ENCODE peak calls at places on chromosomes 2 and 18, in ten cellular contexts. R, Y, A, I, T, D, S, E, F and C are unnamed samples.

GRCh38 chr18:59437851-59438250 is 78.8 kb upstream of the LMAN1 start:
- DNase-seq in F (no peak), S (no peak), D (no peak), T (no peak), A (no peak), E (no peak), R (no peak), I (no peak), Y (no peak), C (no peak)

GRCh38 chr2:95265182-95265581 is 9.1 kb upstream of the PROM2 start:
- DNase-seq in Y (no peak), F (no peak), T (peak; percentile 42), I (no peak), D (no peak), A (no peak), S (no peak), R (peak; percentile 49), E (peak; percentile 23), C (no peak)

GRCh38 chr18:75211002-75211621 is 515 bp downstream of the TSHZ1 start:
- DNase-seq in E (peak; percentile 63), S (no peak), F (peak; percentile 64), A (peak; percentile 32), D (no peak), Y (no peak), T (no peak), R (peak; percentile 87), I (no peak), C (no peak)

GRCh38 chr2:142741764-142742269 is 135.6 kb upstream of the KYNU start:
- DNase-seq in Y (no peak), E (no peak), S (no peak), D (no peak), I (no peak), A (no peak), R (no peak), F (no peak), T (no peak), C (no peak)

GRCh38 chr2:171807831-171808393 is 86.1 kb downstream of the SLC25A12 start:
- DNase-seq in D (no peak), S (no peak), E (no peak), R (no peak), Y (no peak), T (no peak), A (no peak), I (no peak), F (no peak), C (no peak)

GRCh38 chr2:15991231-15991630 is 50.9 kb downstream of the MYCN start:
- DNase-seq in I (no peak), R (no peak), F (no peak), A (no peak), E (no peak), Y (no peak), D (no peak), S (no peak), T (no peak), C (no peak)

GRCh38 chr2:60318544-60318943 is 234.9 kb downstream of the BCL11A start:
- DNase-seq in E (no peak), I (no peak), S (no peak), T (no peak), Y (no peak), D (no peak), R (no peak), A (peak; percentile 25), F (no peak), C (no peak)

GRCh38 chr2:50901510-50901909 is 130.4 kb downstream of the NRXN1 start:
- DNase-seq in Y (no peak), D (no peak), E (no peak), R (no peak), I (no peak), A (no peak), F (no peak), S (no peak), T (no peak), C (no peak)

GRCh38 chr2:222303828-222304736 is 5.3 kb upstream of the PAX3 start:
- DNase-seq in R (peak; percentile 62), I (no peak), F (no peak), S (no peak), T (peak; percentile 61), Y (no peak), E (no peak), D (no peak), A (no peak), C (no peak)

GRCh38 chr2:164069542-164069941 is 333.7 kb upstream of the FIGN start:
- DNase-seq in I (no peak), S (no peak), E (no peak), T (no peak), Y (no peak), R (no peak), A (no peak), D (no peak), F (no peak), C (no peak)

GRCh38 chr2:117853873-117854272 is 39.4 kb downstream of the DDX18 start:
- DNase-seq in Y (no peak), D (peak; percentile 73), T (no peak), E (no peak), F (no peak), R (no peak), I (no peak), S (no peak), A (peak; percentile 75), C (no peak)

GRCh38 chr2:238094438-238095022 is 5.6 kb upstream of the ESPNL start:
- DNase-seq in Y (peak; percentile 10), R (no peak), D (no peak), A (no peak), S (no peak), T (peak; percentile 75), F (no peak), I (no peak), E (no peak), C (no peak)

GRCh38 chr18:79682896-79683625 is 3.5 kb downstream of the CTDP1 start:
- DNase-seq in F (no peak), E (no peak), R (no peak), I (no peak), Y (no peak), D (no peak), T (peak; percentile 68), A (no peak), S (no peak), C (no peak)

DNA sequence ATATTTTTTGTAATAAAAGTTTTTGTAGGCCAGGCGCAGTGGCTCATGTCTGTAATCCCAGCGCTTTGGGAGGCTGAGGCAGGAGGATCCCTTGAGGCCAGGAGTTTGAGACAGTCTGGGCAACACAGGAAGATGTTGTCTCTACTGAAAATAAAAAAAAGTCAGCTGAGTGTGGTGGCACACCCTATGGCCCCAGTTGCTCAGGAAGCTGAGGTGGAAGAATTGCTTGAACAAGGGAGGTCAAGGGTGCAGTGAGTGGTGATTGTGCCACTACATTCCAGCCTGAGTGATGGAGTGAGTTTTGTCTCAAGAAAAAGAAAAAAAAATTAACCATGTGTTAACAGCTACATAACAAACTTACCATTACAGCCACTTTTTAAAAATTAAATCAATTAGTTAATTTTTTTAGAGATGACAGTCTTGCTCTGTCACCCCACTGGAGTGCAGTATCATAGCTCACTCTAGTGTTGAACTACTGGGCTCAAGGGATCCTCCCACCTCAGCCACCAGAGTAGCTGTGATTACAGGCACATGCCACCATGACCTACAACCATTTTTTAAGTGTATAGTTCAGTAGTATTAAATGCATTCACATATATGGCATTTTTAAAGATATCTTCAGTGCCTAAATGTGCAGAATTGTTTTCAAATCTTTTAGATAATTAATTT is 67.2 kb upstream of the ACYP2 start:
- DNase-seq in I (no peak), E (no peak), T (no peak), A (no peak), Y (no peak), S (no peak), D (no peak), R (no peak), F (no peak), C (no peak)
- TF ChIP-seq CTCF in I (no peak), E (no peak), T (no peak), A (no peak), Y (no peak), S (no peak), D (peak; percentile 19), R (no peak), F (no peak), C (no peak)

GRCh38 chr18:50866765-50867164 is 12.2 kb upstream of the ME2 start:
- DNase-seq in Y (no peak), S (no peak), T (no peak), D (no peak), R (no peak), E (no peak), I (no peak), F (no peak), A (no peak), C (no peak)
- TF ChIP-seq CTCF in Y (no peak), S (no peak), T (no peak), D (peak; percentile 38), R (peak; percentile 36), E (no peak), I (peak; percentile 19), F (peak; percentile 23), A (no peak), C (no peak)

GRCh38 chr2:28589746-28590463 is 94.0 kb downstream of the PLB1 start:
- DNase-seq in F (no peak), T (peak; percentile 80), I (no peak), R (peak; percentile 55), Y (no peak), D (no peak), E (no peak), S (no peak), A (no peak), C (no peak)
- TF ChIP-seq CTCF in F (no peak), T (no peak), I (no peak), R (no peak), Y (no peak), D (no peak), E (no peak), S (no peak), A (no peak), C (no peak)

DNA sequence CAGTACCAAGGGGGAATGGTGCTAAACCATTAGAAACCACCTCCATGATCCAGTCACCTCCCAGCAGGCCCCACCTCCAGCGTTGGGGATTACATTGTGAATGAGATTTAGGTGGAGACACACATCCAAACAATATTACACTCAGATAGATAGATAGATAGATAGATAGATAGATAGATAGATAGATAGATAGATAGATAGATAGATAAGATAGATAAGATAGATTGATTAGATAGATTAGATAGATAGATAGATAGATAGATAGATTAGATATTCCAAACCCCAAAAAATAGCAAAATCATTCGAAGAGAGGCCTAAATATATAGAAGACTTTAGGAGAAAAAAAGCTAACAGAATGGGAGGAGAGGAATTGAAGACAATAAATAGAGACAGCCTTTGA is 42.8 kb upstream of the UBXN4 start:
- DNase-seq in T (no peak), D (no peak), R (no peak), E (no peak), A (no peak), S (no peak), Y (no peak), I (no peak), F (no peak), C (no peak)
- TF ChIP-seq CTCF in T (no peak), D (no peak), R (no peak), E (no peak), A (no peak), S (no peak), Y (no peak), I (no peak), F (no peak), C (no peak)

GRCh38 chr2:8000861-8001260 is 681.0 kb upstream of the ID2 start:
- DNase-seq in I (no peak), T (no peak), E (no peak), F (no peak), D (no peak), R (no peak), Y (no peak), S (no peak), A (no peak), C (no peak)
- TF ChIP-seq CTCF in I (peak; percentile 19), T (no peak), E (no peak), F (peak; percentile 25), D (peak; percentile 36), R (peak; percentile 20), Y (no peak), S (no peak), A (no peak), C (no peak)